ENCODE peak calls at places on chromosomes 7 and 10, in ten cellular contexts. O is psoas muscle, V is tibial nerve, G is prostate gland, X is sigmoid colon, C is ecto neural progenitor cell, U is bronchial epithelial cell, R is GM12865, N is heart right ventricle, B is left lung. M is an unnamed sample.

GRCh38 chr10:110456523-110457091 is 41.1 kb upstream of the DUSP5 start:
- DNase-seq in O (no peak), V (no peak), G (no peak), X (peak; percentile 11), C (no peak), U (peak; percentile 77), R (no peak), N (no peak), B (no peak), M (peak; percentile 58)

GRCh38 chr7:509426-509825 is 10.2 kb downstream of the PDGFA start:
- DNase-seq in O (peak; percentile 5), V (no peak), G (no peak), X (peak; percentile 58), C (no peak), U (no peak), R (no peak), N (no peak), B (no peak), M (no peak)

GRCh38 chr10:22103701-22104100 is 100.2 kb upstream of the DNAJC1 start:
- DNase-seq in O (no peak), V (no peak), G (no peak), X (no peak), C (no peak), U (peak; percentile 34), R (peak; percentile 17), N (no peak), B (no peak), M (no peak)

GRCh38 chr7:134362587-134363483 is 46.1 kb upstream of the SLC35B4 start:
- DNase-seq in O (no peak), V (no peak), G (no peak), X (no peak), C (no peak), U (peak; percentile 55), R (no peak), N (no peak), B (no peak), M (no peak)

GRCh38 chr7:7790041-7790751 is 71.8 kb upstream of the RPA3 start:
- DNase-seq in O (no peak), V (no peak), G (no peak), X (no peak), C (no peak), U (peak; percentile 59), R (no peak), N (no peak), B (no peak), M (no peak)

GRCh38 chr7:130961128-130961601 is 227.2 kb upstream of the KLF14 start:
- DNase-seq in O (no peak), V (no peak), G (no peak), X (no peak), C (no peak), U (peak; percentile 79), R (peak; percentile 97), N (no peak), B (no peak), M (peak; percentile 84)

GRCh38 chr10:100825946-100826660 is 80.7 kb downstream of the PAX2 start:
- DNase-seq in O (no peak), V (no peak), G (no peak), X (peak; percentile 35), C (peak; percentile 57), U (no peak), R (no peak), N (no peak), B (no peak), M (no peak)

GRCh38 chr7:17844514-17845196 is 95.6 kb downstream of the SNX13 start:
- DNase-seq in O (no peak), V (no peak), G (peak; percentile 27), X (no peak), C (no peak), U (no peak), R (no peak), N (no peak), B (no peak), M (peak; percentile 64)

M was measured in foreskin keratinocyte.